ENCODE peak calls at places on chromosome 17, in six cellular contexts. D is A549, L is GM12878, B is NB4, W is K562, E is HepG2. C is an unnamed sample.
A peak's percentile ranks its signal among the peaks of the same experiment; 100 is the strongest.

GRCh38 chr17:10114931-10115535 is 83.4 kb downstream of the GAS7 start:
- DNase-seq in D (peak; percentile 57), L (peak; percentile 13), W (no peak), E (no peak), B (peak; percentile 100), C (no peak)

GRCh38 chr17:19728114-19728495 is 11.7 kb upstream of the SLC47A2 start:
- DNase-seq in B (no peak), E (peak; percentile 44), D (peak; percentile 69), W (no peak), L (no peak), C (peak; percentile 89)

GRCh38 chr17:76688165-76688622 is 22.6 kb downstream of the MXRA7 start:
- DNase-seq in D (peak; percentile 38), L (no peak), E (no peak), W (no peak), B (no peak), C (no peak)

GRCh38 chr17:71878271-71878670 is 242.5 kb upstream of the SOX9 start:
- DNase-seq in L (no peak), W (no peak), B (no peak), D (no peak), E (no peak), C (no peak)

GRCh38 chr17:65163990-65164495 is 26.9 kb downstream of the RGS9 start:
- DNase-seq in B (peak; percentile 24), E (peak; percentile 18), W (peak; percentile 61), D (peak; percentile 70), L (no peak), C (no peak)

GRCh38 chr17:15023589-15023988 is 241.5 kb downstream of the PMP22 start:
- DNase-seq in B (peak; percentile 12), W (peak; percentile 15), L (no peak), E (no peak), D (no peak), C (no peak)

GRCh38 chr17:48882272-48882671 is 10.3 kb upstream of the ATP5MC1 start:
- DNase-seq in B (no peak), E (no peak), W (no peak), D (no peak), L (no peak), C (no peak)

GRCh38 chr17:10130263-10130662 is 68.1 kb downstream of the GAS7 start:
- DNase-seq in B (no peak), W (no peak), E (no peak), L (no peak), D (no peak), C (no peak)

GRCh38 chr17:28291780-28292330 is 27.1 kb upstream of the TMEM97 start:
- DNase-seq in L (no peak), E (no peak), D (no peak), B (no peak), W (no peak), C (no peak)

GRCh38 chr17:66523378-66524174 is 221.2 kb downstream of the PRKCA start:
- DNase-seq in L (no peak), B (no peak), D (no peak), E (no peak), W (no peak), C (no peak)

GRCh38 chr17:61305024-61305423 is 94.6 kb upstream of the TBX2 start:
- DNase-seq in B (no peak), D (no peak), E (no peak), L (no peak), W (no peak), C (no peak)

GRCh38 chr17:56131431-56131830 is 21.8 kb upstream of the ANKFN1 start:
- DNase-seq in E (no peak), W (no peak), D (no peak), L (no peak), B (no peak), C (no peak)

GRCh38 chr17:41406205-41406604 is 8.8 kb upstream of the KRT31 start:
- DNase-seq in L (no peak), W (no peak), D (peak; percentile 31), E (no peak), B (no peak), C (no peak)

GRCh38 chr17:16989230-16989952 is 17.5 kb upstream of the TNFRSF13B start:
- DNase-seq in L (peak; percentile 87), B (peak; percentile 45), D (no peak), W (no peak), E (no peak), C (no peak)

GRCh38 chr17:17041018-17041521 is 1.2 kb upstream of the MPRIP start:
- DNase-seq in E (peak; percentile 60), L (no peak), W (peak; percentile 36), D (peak; percentile 68), B (peak; percentile 39), C (no peak)

GRCh38 chr17:34998205-34998604 is 17.9 kb downstream of the LIG3 start:
- DNase-seq in L (peak; percentile 40), E (peak; percentile 56), B (peak; percentile 83), W (peak; percentile 86), D (peak; percentile 78), C (peak; percentile 78)

GRCh38 chr17:21380659-21381058 is 4.5 kb downstream of the KCNJ12 start:
- DNase-seq in L (no peak), B (no peak), D (no peak), W (no peak), E (no peak), C (no peak)

GRCh38 chr17:3892095-3892998 is 506 bp downstream of the CAMKK1 start:
- DNase-seq in E (peak; percentile 19), D (peak; percentile 88), W (peak; percentile 46), L (no peak), B (peak; percentile 73), C (peak; percentile 55)

GRCh38 chr17:77445030-77445907 is 304.5 kb downstream of the SEC14L1 start:
- DNase-seq in B (peak; percentile 93), D (no peak), L (peak; percentile 92), E (no peak), W (no peak), C (no peak)

GRCh38 chr17:27245230-27245696 is 48.7 kb upstream of the WSB1 start:
- DNase-seq in D (peak; percentile 90), W (peak; percentile 90), B (peak; percentile 96), L (peak; percentile 51), E (peak; percentile 80), C (peak; percentile 88)

GRCh38 chr17:46092996-46093395 is 93.9 kb downstream of the STH start:
- DNase-seq in D (no peak), B (no peak), E (no peak), L (no peak), W (no peak), C (no peak)

GRCh38 chr17:46090871-46091270 is 91.8 kb downstream of the STH start:
- DNase-seq in D (no peak), L (no peak), E (no peak), W (no peak), B (no peak), C (no peak)

GRCh38 chr17:46088595-46088994 is 89.5 kb downstream of the STH start:
- DNase-seq in B (no peak), E (no peak), D (no peak), L (no peak), W (no peak), C (no peak)

GRCh38 chr17:46086821-46087220 is 87.8 kb downstream of the STH start:
- DNase-seq in E (no peak), L (no peak), W (no peak), B (no peak), D (no peak), C (no peak)

DNA sequence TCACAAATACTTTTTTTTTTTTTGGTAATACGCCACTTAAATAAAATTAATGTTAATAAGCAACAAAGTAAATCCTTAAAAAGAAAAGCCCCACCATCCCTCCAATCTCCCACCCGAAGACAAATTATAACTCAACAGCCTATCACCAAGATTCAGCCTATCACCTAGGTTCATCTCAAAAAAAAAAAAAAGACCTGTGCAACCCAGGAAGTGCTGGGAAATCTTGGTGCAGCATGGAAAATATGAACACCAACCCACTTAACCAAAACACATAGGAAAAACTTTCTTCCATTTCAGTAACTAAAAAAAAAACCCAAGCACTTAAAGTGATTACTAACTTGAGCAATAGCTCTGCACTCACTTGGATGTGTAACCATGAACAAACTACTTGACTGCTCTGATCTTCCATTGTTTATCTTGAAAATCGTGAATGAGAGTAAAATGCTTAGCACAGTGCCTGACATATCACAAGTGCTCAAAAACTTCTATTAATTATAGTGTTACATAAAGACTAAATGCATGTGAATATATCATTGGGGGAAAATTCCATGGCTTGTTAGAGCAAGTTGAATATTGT is 90.4 kb downstream of the STH start:
- DNase-seq in E (no peak), W (no peak), D (no peak), L (no peak), B (no peak), C (no peak)
- TF ChIP-seq MYC in E (no peak), W (no peak), D (no peak), L (no peak), B (no peak), C (no peak)

GRCh38 chr17:75013077-75013391 is 564 bp downstream of the MRPL58 start:
- DNase-seq in B (no peak), L (no peak), E (no peak), W (peak; percentile 26), D (no peak), C (no peak)

GRCh38 chr17:75010683-75011406 is 1.6 kb upstream of the MRPL58 start:
- DNase-seq in D (peak; percentile 64), B (no peak), W (peak; percentile 23), L (no peak), E (peak; percentile 68), C (peak; percentile 83)

GRCh38 chr17:75012320-75013076 is at the start of gene MRPL58:
- DNase-seq in E (peak; percentile 88), B (peak; percentile 94), W (peak; percentile 89), D (peak; percentile 94), L (peak; percentile 60), C (peak; percentile 81)

GRCh38 chr17:75009139-75009724 is 3.2 kb upstream of the MRPL58 start:
- DNase-seq in D (no peak), B (no peak), W (no peak), E (no peak), L (no peak), C (no peak)

GRCh38 chr17:75011788-75012319 is 616 bp upstream of the MRPL58 start:
- DNase-seq in E (peak; percentile 74), W (no peak), D (no peak), L (no peak), B (no peak), C (peak; percentile 32)
- TF ChIP-seq MYC in E (no peak), W (no peak), D (no peak), L (no peak), B (no peak), C (no peak)

GRCh38 chr17:47240375-47240764 is 13.3 kb upstream of the ITGB3 start:
- DNase-seq in B (no peak), L (no peak), W (no peak), E (no peak), D (no peak), C (no peak)
- TF ChIP-seq MYC in B (no peak), L (no peak), W (no peak), E (no peak), D (no peak), C (no peak)

GRCh38 chr17:80034654-80034976 is 1.1 kb downstream of the TBC1D16 start:
- DNase-seq in B (no peak), E (no peak), L (no peak), W (no peak), D (no peak), C (no peak)

GRCh38 chr17:80033840-80034239 is 1.8 kb downstream of the TBC1D16 start:
- DNase-seq in L (no peak), D (no peak), B (no peak), W (no peak), E (no peak), C (no peak)

GRCh38 chr17:80035687-80035936 is at the start of gene TBC1D16:
- DNase-seq in E (no peak), D (no peak), L (no peak), W (no peak), B (no peak), C (no peak)

GRCh38 chr17:80035937-80036714 is at the start of gene CCDC40:
- DNase-seq in W (peak; percentile 91), B (peak; percentile 74), E (peak; percentile 72), D (peak; percentile 84), L (no peak), C (peak; percentile 72)

GRCh38 chr17:80034977-80035686 is 540 bp downstream of the TBC1D16 start:
- DNase-seq in B (peak; percentile 49), E (no peak), D (peak; percentile 40), L (no peak), W (no peak), C (peak; percentile 68)
- TF ChIP-seq MYC in B (no peak), E (peak; percentile 51), D (no peak), L (no peak), W (no peak), C (no peak)

C was measured in endothelial cell of umbilical vein.